ENCODE peak calls at places on chromosomes 2 and 18, in ten cellular contexts. M is breast epithelium, W is endothelial cell of umbilical vein, C is heart left ventricle, S is osteoblast, O is Panc1, Y is neural progenitor cell, K is IMR-90, B is stomach, N is hepatocyte. Q is an unnamed sample.

GRCh38 chr2:113064281-113064680 is 3.5 kb upstream of the IL1F10 start:
- DNase-seq in M (no peak), W (no peak), C (no peak), S (no peak), O (no peak), Y (no peak), K (no peak), B (no peak), N (no peak), Q (no peak)

GRCh38 chr2:236769981-236770671 is 200.5 kb downstream of the ACKR3 start:
- DNase-seq in M (no peak), W (no peak), C (no peak), S (peak), O (peak), Y (no peak), K (peak), B (no peak), N (peak), Q (no peak)

GRCh38 chr2:241773511-241774418 is 2.9 kb upstream of the GAL3ST2 start:
- DNase-seq in M (peak), W (no peak), C (no peak), S (peak), O (no peak), Y (no peak), K (no peak), B (no peak), N (no peak), Q (peak)

GRCh38 chr18:24009651-24010333 is 4.8 kb upstream of the TTC39C start:
- DNase-seq in M (no peak), W (no peak), C (no peak), S (no peak), O (no peak), Y (no peak), K (no peak), B (no peak), N (no peak), Q (no peak)

GRCh38 chr2:239252433-239253200 is 148.2 kb downstream of the HDAC4 start:
- DNase-seq in M (no peak), W (peak), C (peak), S (peak), O (no peak), Y (no peak), K (peak), B (no peak), N (no peak), Q (peak)

GRCh38 chr18:3415110-3415509 is 34.9 kb upstream of the TGIF1 start:
- DNase-seq in M (no peak), W (no peak), C (no peak), S (no peak), O (no peak), Y (no peak), K (no peak), B (no peak), N (no peak), Q (no peak)

GRCh38 chr2:163697429-163697828 is 38.4 kb downstream of the FIGN start:
- DNase-seq in M (no peak), W (no peak), C (no peak), S (peak), O (no peak), Y (no peak), K (no peak), B (no peak), N (no peak), Q (no peak)

GRCh38 chr2:197884252-197884651 is 79.9 kb downstream of the PLCL1 start:
- DNase-seq in M (no peak), W (no peak), C (no peak), S (no peak), O (no peak), Y (no peak), K (no peak), B (no peak), N (no peak), Q (no peak)

GRCh38 chr2:141942006-141942789 is 188.6 kb downstream of the LRP1B start:
- DNase-seq in M (no peak), W (no peak), C (no peak), S (no peak), O (no peak), Y (no peak), K (no peak), B (no peak), N (no peak), Q (no peak)

GRCh38 chr18:34707670-34708069 is 2.4 kb upstream of the DTNA start:
- DNase-seq in M (peak), W (peak), C (peak), S (no peak), O (peak), Y (peak), K (peak), B (no peak), N (peak), Q (no peak)

GRCh38 chr2:131657895-131658768 is 130.4 kb downstream of the CCDC74A start:
- DNase-seq in M (no peak), W (no peak), C (no peak), S (no peak), O (no peak), Y (no peak), K (no peak), B (no peak), N (no peak), Q (no peak)

GRCh38 chr18:69631281-69631680 is 230.6 kb downstream of the DOK6 start:
- DNase-seq in M (no peak), W (no peak), C (no peak), S (no peak), O (no peak), Y (no peak), K (no peak), B (no peak), N (no peak), Q (no peak)

GRCh38 chr2:21276163-21276562 is 152.4 kb downstream of the TDRD15 start:
- DNase-seq in M (no peak), W (no peak), C (no peak), S (peak), O (no peak), Y (no peak), K (no peak), B (no peak), N (no peak), Q (no peak)

GRCh38 chr2:83068706-83069105 is 1390.4 kb downstream of the SUCLG1 start:
- DNase-seq in M (no peak), W (no peak), C (no peak), S (no peak), O (no peak), Y (no peak), K (peak), B (no peak), N (no peak), Q (no peak)

GRCh38 chr2:147689510-147689909 is 155.3 kb upstream of the ACVR2A start:
- DNase-seq in M (no peak), W (no peak), C (no peak), S (no peak), O (no peak), Y (no peak), K (no peak), B (no peak), N (no peak), Q (no peak)

GRCh38 chr2:33275689-33276444 is 200.6 kb upstream of the RASGRP3 start:
- DNase-seq in M (peak), W (peak), C (peak), S (peak), O (peak), Y (no peak), K (peak), B (peak), N (peak), Q (peak)

GRCh38 chr2:9004338-9005204 is 1.1 kb upstream of the MBOAT2 start:
- DNase-seq in M (no peak), W (peak), C (no peak), S (peak), O (no peak), Y (no peak), K (peak), B (no peak), N (no peak), Q (no peak)

GRCh38 chr2:227237786-227238185 is 73.4 kb downstream of the COL4A3 start:
- DNase-seq in M (no peak), W (no peak), C (no peak), S (no peak), O (no peak), Y (peak), K (no peak), B (no peak), N (no peak), Q (no peak)

GRCh38 chr2:151928380-151928779 is 100.2 kb upstream of the ARL5A start:
- DNase-seq in M (no peak), W (no peak), C (no peak), S (no peak), O (no peak), Y (no peak), K (no peak), B (no peak), N (peak), Q (no peak)

GRCh38 chr2:74440378-74441110 is 1.2 kb downstream of the RTKN start:
- DNase-seq in M (peak), W (peak), C (peak), S (peak), O (no peak), Y (peak), K (peak), B (peak), N (peak), Q (peak)

DNA sequence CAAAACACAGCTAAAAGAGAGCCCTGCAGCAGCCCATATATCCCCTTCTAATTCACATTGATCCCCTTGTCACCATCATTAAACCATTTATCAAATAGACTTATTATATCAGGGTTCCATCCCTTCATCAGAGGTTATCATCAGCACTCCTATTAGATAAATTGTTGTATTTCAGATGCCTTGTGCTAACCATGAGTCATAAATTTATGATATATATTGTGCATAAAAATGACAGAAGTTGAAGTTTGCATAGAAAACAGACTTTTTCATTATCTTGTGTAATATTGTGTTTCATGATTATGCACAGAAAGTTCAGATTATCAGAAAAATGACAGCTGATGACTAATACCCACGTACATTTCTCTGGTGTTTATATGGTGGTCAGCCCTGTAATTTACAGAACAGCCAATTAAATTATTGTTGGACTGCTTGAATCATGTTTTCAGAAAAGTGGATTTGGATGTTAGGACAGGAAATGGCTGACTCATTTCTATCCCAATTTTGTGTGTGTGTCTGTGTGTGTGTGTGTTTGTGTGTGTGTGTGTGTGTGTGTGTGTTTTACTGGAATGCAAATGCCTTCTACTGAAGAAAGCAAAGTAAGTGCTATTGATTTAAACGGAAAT is 80.9 kb downstream of the PPP1R1C start:
- DNase-seq in M (no peak), W (peak), C (no peak), S (peak), O (no peak), Y (no peak), K (peak), B (no peak), N (no peak), Q (no peak)
- H3K27ac ChIP-seq in M (no peak), W (no peak), C (no peak), S (no peak), O (no peak), Y (no peak), K (no peak), B (no peak), N (no peak), Q (no peak)

DNA sequence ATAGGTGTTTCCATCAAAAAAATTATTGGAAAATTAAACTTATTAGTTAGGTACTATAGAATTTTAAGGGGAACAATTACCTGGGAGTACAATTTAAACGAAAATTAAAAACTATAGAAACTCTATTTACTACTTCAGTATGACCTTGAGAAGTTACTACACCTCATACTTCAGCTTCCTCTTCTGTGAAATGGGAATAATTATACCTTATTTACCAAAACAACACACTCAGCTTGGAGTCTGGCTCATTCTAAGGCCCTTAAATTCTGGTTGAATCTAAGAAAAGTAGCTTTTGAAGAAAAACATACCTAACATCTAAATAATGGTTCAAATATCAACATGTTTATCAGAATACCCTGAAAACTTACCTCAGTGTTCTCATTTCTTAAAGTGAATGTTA is 2.7 kb downstream of the NABP1 start:
- DNase-seq in M (no peak), W (no peak), C (no peak), S (no peak), O (no peak), Y (no peak), K (no peak), B (no peak), N (no peak), Q (no peak)
- H3K4me3 ChIP-seq in M (peak), W (peak), C (peak), S (peak), O (peak), Y (no peak), K (peak), B (no peak), N (no peak), Q (peak)

DNA sequence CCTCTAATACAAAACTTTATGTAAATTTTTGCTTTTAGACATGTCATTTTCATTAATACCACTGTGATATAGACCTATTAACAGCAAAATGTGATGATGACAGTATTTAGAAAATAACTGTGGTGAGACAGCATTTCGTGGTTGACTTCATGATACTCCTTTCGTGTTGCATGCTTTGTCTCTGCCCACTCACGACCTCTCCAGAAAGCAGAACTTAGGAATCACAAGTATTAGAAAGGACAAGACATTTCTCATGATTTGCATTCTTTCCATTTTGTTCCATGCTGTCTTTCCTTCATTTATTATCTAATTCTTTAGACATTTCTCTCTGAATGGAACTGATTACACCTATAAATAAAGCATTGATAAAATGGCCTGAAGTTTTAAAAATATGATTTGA is 85.2 kb upstream of the POU3F3 start:
- DNase-seq in M (no peak), W (no peak), C (no peak), S (no peak), O (no peak), Y (no peak), K (no peak), B (no peak), N (no peak), Q (no peak)
- TF ChIP-seq CTCF in M (no peak), W (no peak), C (no peak), S (no peak), O (no peak), Y (no peak), K (no peak), B (no peak), N (no peak), Q (no peak)

DNA sequence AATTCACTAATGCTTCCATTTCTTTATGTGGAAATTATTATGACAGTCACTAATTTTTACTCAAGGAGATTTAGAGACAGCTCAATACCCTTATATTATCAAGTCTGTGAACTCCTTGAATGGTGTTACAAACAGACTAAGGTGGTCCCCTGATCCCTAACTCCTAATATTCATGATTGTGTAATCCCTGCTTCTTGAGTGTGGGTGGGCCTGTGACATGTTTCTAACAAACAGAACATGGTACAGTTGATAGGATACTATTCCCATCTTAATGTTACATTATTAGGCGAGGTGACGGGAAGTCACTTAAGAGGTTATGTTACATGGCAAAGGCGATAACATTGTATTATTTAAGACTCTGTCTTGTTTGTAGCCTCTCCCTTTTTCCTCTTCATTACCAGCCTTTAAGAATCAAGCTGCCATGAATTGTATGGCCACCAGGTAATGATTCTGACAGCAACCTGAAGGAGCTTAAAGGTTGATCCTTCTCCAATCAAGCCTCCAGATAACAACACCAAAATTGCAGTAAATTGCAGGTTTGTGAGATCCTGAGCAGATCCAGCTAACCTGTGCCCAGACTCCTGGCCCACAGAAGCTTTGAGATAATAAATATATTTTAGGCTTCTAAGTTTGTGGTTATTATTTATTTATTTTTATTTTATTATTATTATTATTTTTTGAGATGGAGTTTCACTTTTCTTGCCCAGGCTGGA is 32.1 kb downstream of the CYTIP start:
- DNase-seq in M (no peak), W (no peak), C (no peak), S (no peak), O (no peak), Y (no peak), K (no peak), B (no peak), N (no peak), Q (no peak)
- H3K27ac ChIP-seq in M (no peak), W (no peak), C (no peak), S (no peak), O (no peak), Y (no peak), K (no peak), B (no peak), N (no peak), Q (no peak)

Q was measured in coronary artery.